ENCODE peak calls at places on chromosomes 2 and 18, in ten cellular contexts. A is upper lobe of right lung; B is heart left ventricle; X is Peyer's patch; W is ovary; E is cardiac muscle cell; N is IMR-90; Z is vagina; P is CD8-positive, alpha-beta T cell; I is A549. L is an unnamed sample.

GRCh38 chr18:56890632-56891031 is 239.5 kb downstream of the WDR7 start:
- DNase-seq in N (peak), B (no peak), Z (no peak), E (no peak), X (no peak), A (no peak), W (no peak), I (peak), P (no peak), L (no peak)

GRCh38 chr2:173734686-173735308 is 230.4 kb downstream of the SP3 start:
- DNase-seq in I (no peak), B (no peak), E (no peak), Z (no peak), X (no peak), N (peak), P (no peak), A (no peak), W (no peak), L (no peak)

GRCh38 chr2:53944542-53944941 is 26.3 kb downstream of the PSME4 start:
- DNase-seq in W (no peak), P (no peak), Z (no peak), I (no peak), X (no peak), B (no peak), N (no peak), A (no peak), E (no peak), L (no peak)

GRCh38 chr2:199850718-199851498 is at the start of gene FTCDNL1:
- DNase-seq in X (peak), B (peak), N (peak), W (peak), E (peak), P (peak), A (peak), Z (no peak), I (peak), L (peak)

GRCh38 chr2:159755788-159756187 is 42.2 kb downstream of the CD302 start:
- DNase-seq in A (no peak), X (no peak), I (peak), E (peak), B (no peak), W (no peak), Z (no peak), N (peak), P (no peak), L (no peak)

GRCh38 chr2:68274022-68274421 is 21.7 kb upstream of the PPP3R1 start:
- DNase-seq in A (no peak), E (no peak), W (no peak), N (no peak), I (no peak), P (no peak), B (no peak), Z (no peak), X (no peak), L (no peak)

GRCh38 chr18:79531926-79532689 is 136.4 kb downstream of the NFATC1 start:
- DNase-seq in A (peak), E (no peak), B (no peak), I (no peak), X (peak), N (peak), P (no peak), Z (no peak), W (no peak), L (peak)

GRCh38 chr2:199443589-199444130 is 14.1 kb downstream of the SATB2 start:
- DNase-seq in B (no peak), E (no peak), Z (no peak), N (peak), P (no peak), X (no peak), A (no peak), I (no peak), W (no peak), L (no peak)

GRCh38 chr2:36455788-36456187 is 100.2 kb downstream of the CRIM1 start:
- DNase-seq in B (peak), E (peak), P (no peak), W (no peak), A (no peak), I (no peak), N (peak), Z (no peak), X (no peak), L (no peak)

GRCh38 chr18:48455555-48456478 is 46.6 kb upstream of the ZBTB7C start:
- DNase-seq in P (peak), N (peak), W (no peak), B (no peak), Z (no peak), E (no peak), I (no peak), X (no peak), A (no peak), L (no peak)

GRCh38 chr18:3947383-3947782 is 497.4 kb downstream of the TGIF1 start:
- DNase-seq in B (no peak), A (no peak), N (no peak), W (no peak), Z (no peak), E (no peak), X (no peak), I (no peak), P (no peak), L (no peak)

GRCh38 chr2:20231159-20231558 is 6.2 kb upstream of the SDC1 start:
- DNase-seq in N (no peak), P (no peak), E (no peak), W (no peak), B (peak), X (no peak), I (no peak), Z (peak), A (peak), L (no peak)

GRCh38 chr18:36066731-36067117 is 635 bp downstream of the RPRD1A start:
- DNase-seq in A (no peak), N (peak), I (peak), E (no peak), P (no peak), X (no peak), B (no peak), W (no peak), Z (no peak), L (no peak)

GRCh38 chr2:15797946-15798281 is 142.4 kb upstream of the MYCN start:
- DNase-seq in I (no peak), X (no peak), A (no peak), B (no peak), W (no peak), Z (no peak), E (no peak), P (no peak), N (no peak), L (no peak)

GRCh38 chr2:176117162-176117822 is 714 bp downstream of the HOXD10 start:
- DNase-seq in P (no peak), X (no peak), I (no peak), Z (no peak), E (no peak), A (no peak), N (no peak), B (no peak), W (no peak), L (no peak)

GRCh38 chr2:1601471-1602358 is 142.6 kb downstream of the PXDN start:
- DNase-seq in E (no peak), W (peak), X (peak), A (peak), N (no peak), P (no peak), I (no peak), Z (no peak), B (peak), L (no peak)

GRCh38 chr2:175734679-175735078 is 267.4 kb downstream of the LNPK start:
- DNase-seq in Z (no peak), N (no peak), I (no peak), W (no peak), P (no peak), X (no peak), E (no peak), B (no peak), A (no peak), L (no peak)

GRCh38 chr2:149166958-149167810 is 128.7 kb downstream of the LYPD6B start:
- DNase-seq in B (no peak), P (peak), I (no peak), X (no peak), N (no peak), E (no peak), W (no peak), A (no peak), Z (no peak), L (no peak)

GRCh38 chr2:219174146-219174545 is 2.6 kb downstream of the CNPPD1 start:
- DNase-seq in N (no peak), A (no peak), Z (no peak), P (no peak), W (no peak), E (no peak), I (no peak), X (no peak), B (no peak), L (no peak)

GRCh38 chr2:134056226-134056625 is 197.6 kb upstream of the MGAT5 start:
- DNase-seq in A (no peak), X (no peak), N (no peak), P (no peak), B (no peak), E (no peak), W (no peak), I (no peak), Z (no peak), L (no peak)

GRCh38 chr2:120287183-120288015 is 34.7 kb downstream of the RALB start:
- DNase-seq in Z (no peak), P (no peak), W (no peak), E (no peak), N (peak), X (no peak), I (peak), B (no peak), A (no peak), L (no peak)

GRCh38 chr2:31381601-31382000 is 32.9 kb downstream of the XDH start:
- DNase-seq in E (no peak), A (no peak), B (no peak), Z (no peak), W (no peak), P (no peak), N (no peak), I (no peak), X (no peak), L (no peak)

GRCh38 chr2:31384771-31385276 is 29.7 kb downstream of the XDH start:
- DNase-seq in B (no peak), W (no peak), N (peak), A (no peak), X (no peak), P (no peak), I (peak), Z (no peak), E (no peak), L (no peak)

GRCh38 chr2:31382452-31383120 is 32.0 kb downstream of the XDH start:
- DNase-seq in X (no peak), E (no peak), B (no peak), I (no peak), N (peak), A (no peak), P (no peak), W (no peak), Z (no peak), L (no peak)

GRCh38 chr2:31384351-31384750 is 30.2 kb downstream of the XDH start:
- DNase-seq in P (no peak), I (peak), Z (no peak), A (no peak), N (peak), X (no peak), B (no peak), E (no peak), W (no peak), L (no peak)

GRCh38 chr2:31383471-31384153 is 30.9 kb downstream of the XDH start:
- DNase-seq in W (no peak), N (peak), Z (no peak), B (no peak), A (no peak), P (no peak), X (no peak), E (no peak), I (no peak), L (no peak)
- H3K27ac ChIP-seq in W (no peak), N (peak), Z (no peak), B (no peak), A (no peak), P (no peak), X (no peak), E (no peak), I (peak), L (no peak)

DNA sequence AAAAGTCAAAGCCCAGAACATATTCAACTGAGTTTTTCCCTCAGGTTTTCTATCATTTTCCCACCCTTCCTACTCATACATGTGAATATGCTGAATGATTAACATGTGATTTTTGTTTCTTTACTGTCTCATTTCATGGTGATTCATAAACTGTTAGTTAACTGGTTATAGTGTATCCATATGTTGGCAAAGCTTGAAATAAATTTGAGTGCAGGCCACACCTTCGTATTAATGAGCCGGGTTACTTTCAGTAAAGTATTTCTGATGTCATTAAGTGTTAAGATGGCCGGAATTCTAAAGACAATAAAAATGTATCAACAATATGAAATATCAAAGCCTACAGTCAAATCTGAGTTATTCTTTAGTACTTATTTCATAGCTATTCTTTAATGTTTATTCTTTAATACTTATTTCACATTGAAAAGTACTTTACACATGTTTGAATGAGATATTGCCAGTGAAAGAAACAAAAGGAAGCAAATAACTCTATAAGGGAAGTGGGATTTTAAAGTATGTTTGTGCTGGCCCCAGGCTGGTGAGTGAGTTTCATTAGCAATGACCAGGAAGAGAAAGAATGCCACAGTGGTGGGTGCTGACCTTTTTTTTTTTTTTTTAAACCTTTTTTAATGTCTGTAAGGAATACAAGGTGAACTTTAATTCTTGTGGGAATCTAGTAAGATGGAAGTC is 178.6 kb downstream of the NEDD4L start:
- DNase-seq in A (no peak), I (no peak), N (peak), P (no peak), E (no peak), X (no peak), B (no peak), Z (no peak), W (no peak), L (no peak)
- H3K27ac ChIP-seq in A (peak), I (peak), N (no peak), P (no peak), E (no peak), X (no peak), B (no peak), Z (peak), W (no peak), L (no peak)

GRCh38 chr2:186590538-186591441 is 934 bp downstream of the ITGAV start:
- DNase-seq in A (no peak), I (peak), E (peak), P (peak), Z (no peak), B (peak), W (peak), X (no peak), N (peak), L (no peak)

GRCh38 chr2:186592137-186592875 is 2.5 kb downstream of the ITGAV start:
- DNase-seq in E (no peak), P (no peak), W (no peak), A (no peak), I (no peak), X (no peak), B (no peak), Z (no peak), N (peak), L (no peak)

GRCh38 chr2:186589733-186590537 is at the start of gene ITGAV:
- DNase-seq in X (peak), P (peak), B (peak), A (peak), W (peak), N (peak), Z (no peak), I (peak), E (peak), L (peak)

GRCh38 chr2:186595219-186595618 is 5.4 kb downstream of the ITGAV start:
- DNase-seq in W (peak), B (peak), X (no peak), P (no peak), A (no peak), I (no peak), E (peak), Z (no peak), N (peak), L (no peak)

DNA sequence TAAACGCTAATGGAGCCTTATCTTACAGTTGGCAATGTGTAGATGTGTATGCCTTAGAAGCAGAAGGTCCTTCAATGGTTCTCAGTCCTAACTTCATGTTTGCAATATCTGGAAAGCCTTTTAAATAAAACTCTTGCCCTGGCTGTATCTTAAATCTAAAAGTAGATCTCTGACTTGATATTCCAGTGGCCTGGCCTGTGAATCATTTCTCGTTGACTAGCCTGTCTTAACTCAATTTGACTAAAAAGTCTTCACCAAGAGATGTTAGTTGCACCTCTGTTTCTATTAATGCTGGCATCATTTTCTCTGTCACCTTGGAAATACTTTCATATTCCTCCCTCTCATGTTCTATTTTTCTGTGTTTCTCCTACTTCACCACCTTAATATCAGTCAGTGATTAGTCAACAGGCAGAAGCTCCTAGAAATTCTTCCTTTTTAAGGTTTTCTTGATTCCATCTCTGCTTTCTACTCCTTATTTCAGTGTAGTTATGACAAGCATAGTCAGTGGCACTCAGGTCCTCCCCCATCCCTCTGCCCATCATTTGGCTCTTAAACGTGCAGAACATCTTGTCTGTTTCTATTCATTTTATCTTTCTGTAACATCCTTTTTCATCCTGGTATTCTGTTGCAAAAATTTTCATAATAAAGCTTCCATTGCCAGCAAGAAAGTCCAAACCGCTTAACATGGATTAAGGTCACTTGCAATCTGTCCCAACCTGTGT is 4.3 kb downstream of the ITGAV start:
- DNase-seq in I (no peak), N (no peak), B (no peak), P (no peak), Z (no peak), X (no peak), W (no peak), A (no peak), E (no peak), L (no peak)
- H3K27ac ChIP-seq in I (peak), N (no peak), B (peak), P (no peak), Z (no peak), X (no peak), W (no peak), A (no peak), E (no peak), L (no peak)

GRCh38 chr2:9410108-9410507 is 13.2 kb downstream of the ITGB1BP1 start:
- DNase-seq in A (peak), I (no peak), X (no peak), E (no peak), N (no peak), P (no peak), B (no peak), Z (no peak), W (no peak), L (no peak)
- H3K27ac ChIP-seq in A (no peak), I (no peak), X (no peak), E (no peak), N (no peak), P (no peak), B (no peak), Z (no peak), W (no peak), L (no peak)

L was measured in right lobe of liver.